ENCODE peak calls at places on chromosomes 11 and 22, in six cellular contexts. P, W, D, Q, H and T are unnamed samples. For H3K4me1, the result is how much of the 10 kb centered on the place peaks cover.

GRCh38 chr11:130599073-130599654 is 150.7 kb downstream of the ADAMTS15 start:
- DNase-seq in P (peak), Q (no peak), W (peak), D (no peak), H (peak), T (no peak)

GRCh38 chr11:1224109-1224485 is 1.2 kb downstream of the MUC5B start:
- DNase-seq in P (no peak), H (peak), W (no peak), Q (no peak), D (no peak), T (peak)

GRCh38 chr11:118109231-118109630 is 22.5 kb upstream of the SMIM35 start:
- DNase-seq in H (no peak), Q (no peak), D (no peak), P (no peak), W (peak), T (no peak)

GRCh38 chr11:2374456-2375201 is 2.5 kb upstream of the CD81 start:
- DNase-seq in P (no peak), D (no peak), W (no peak), H (peak), Q (no peak), T (peak)

GRCh38 chr11:124778281-124778680 is 16.2 kb upstream of the ESAM start:
- DNase-seq in H (no peak), Q (no peak), D (no peak), P (no peak), W (no peak), T (no peak)

GRCh38 chr11:70737816-70738630 is 339.7 kb downstream of the CTTN start:
- DNase-seq in Q (no peak), P (no peak), H (no peak), D (no peak), W (no peak), T (no peak)

GRCh38 chr11:59144096-59144495 is 1.4 kb downstream of the FAM111A start:
- DNase-seq in W (no peak), H (no peak), Q (no peak), D (no peak), P (no peak), T (no peak)

GRCh38 chr22:17786435-17787158 is 12.3 kb upstream of the BID start:
- DNase-seq in H (peak), P (peak), D (no peak), W (peak), Q (no peak), T (peak)

GRCh38 chr22:49018601-49019000 is 809.1 kb downstream of the BRD1 start:
- DNase-seq in H (peak), D (no peak), Q (no peak), W (no peak), P (no peak), T (no peak)
- H3K4me1 ChIP-seq in H (under half), D (under half), Q (under half), W (under half), P (under half), T (under half)

GRCh38 chr11:8634498-8634897 is 40.5 kb upstream of the STK33 start:
- DNase-seq in W (no peak), H (no peak), D (no peak), Q (no peak), P (no peak), T (no peak)
- H3K4me1 ChIP-seq in W (under half), H (under half), D (under half), Q (under half), P (under half), T (under half)

GRCh38 chr11:44950625-44951472 is at the start of gene TP53I11:
- DNase-seq in D (peak), Q (peak), H (peak), W (peak), P (peak), T (peak)
- H3K4me1 ChIP-seq in D (under half), Q (under half), H (under half), W (under half), P (under half), T (under half)

DNA sequence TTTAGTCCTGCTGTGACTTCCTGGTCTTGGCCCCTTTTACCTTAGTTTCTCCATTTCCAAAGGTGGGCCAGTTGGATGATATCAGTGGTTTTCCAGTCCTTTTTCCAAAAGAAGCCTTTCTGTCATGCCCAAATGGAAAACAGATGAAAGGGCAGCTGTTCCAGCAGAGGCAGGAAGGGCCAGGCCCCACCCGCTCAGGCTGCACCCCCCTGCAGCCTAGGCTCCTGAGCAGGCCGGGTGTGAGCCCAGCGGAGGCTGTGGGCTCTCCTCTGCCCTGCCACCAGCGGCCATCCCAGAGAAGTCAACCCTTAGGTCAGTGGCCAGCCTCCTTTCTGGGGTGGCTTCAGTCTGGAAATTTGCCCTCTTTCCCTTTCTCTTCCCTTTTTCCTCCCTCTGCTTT is 32.7 kb upstream of the SUSD2 start:
- DNase-seq in Q (no peak), H (no peak), P (no peak), W (no peak), D (no peak), T (no peak)
- H3K4me1 ChIP-seq in Q (under half), H (half or more), P (under half), W (half or more), D (half or more), T (under half)

DNA sequence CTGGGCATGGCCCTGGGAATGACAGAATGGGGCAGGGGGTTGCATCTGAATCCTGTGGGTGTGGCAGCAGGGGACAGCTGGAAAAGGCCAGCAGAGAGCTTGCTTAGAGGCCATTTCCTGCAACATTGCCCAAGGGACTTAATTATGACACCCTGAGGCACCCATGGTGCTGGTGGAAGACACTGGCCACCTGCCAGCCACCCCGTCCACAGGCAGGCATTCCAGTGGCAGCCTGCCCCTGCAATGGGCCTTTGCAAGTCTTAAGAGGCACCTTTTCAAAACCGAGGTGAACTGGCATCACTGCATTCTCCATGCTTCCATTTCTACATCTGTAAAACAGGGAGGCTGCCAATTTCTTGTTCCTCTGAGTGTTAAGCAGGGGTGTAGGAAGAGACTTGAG is 21.6 kb upstream of the SUSD2 start:
- DNase-seq in W (no peak), P (no peak), D (no peak), H (no peak), Q (no peak), T (no peak)
- H3K4me1 ChIP-seq in W (under half), P (half or more), D (half or more), H (half or more), Q (under half), T (under half)